ENCODE peak calls at places on chromosomes 3 and 15, in eight cellular contexts. O, Z, Y, J, D, W, R and X are unnamed samples.

GRCh38 chr15:31452595-31453557 is 126.2 kb downstream of the KLF13 start:
- DNase-seq in O (no peak), Z (no peak), Y (no peak), J (peak; percentile 35), D (no peak), W (no peak), R (no peak), X (no peak)

GRCh38 chr3:49217688-49218470 is 46.5 kb downstream of the KLHDC8B start:
- DNase-seq in O (no peak), Z (no peak), Y (peak; percentile 7), J (no peak), D (no peak), W (no peak), R (no peak), X (no peak)

GRCh38 chr3:97949743-97950142 is 22.5 kb downstream of the RIOX2 start:
- DNase-seq in O (no peak), Z (no peak), Y (no peak), J (no peak), D (no peak), W (no peak), R (no peak), X (no peak)

GRCh38 chr3:47016934-47017435 is 37.5 kb downstream of the NBEAL2 start:
- DNase-seq in O (no peak), Z (no peak), Y (peak; percentile 80), J (peak; percentile 47), D (peak; percentile 27), W (peak; percentile 92), R (no peak), X (peak; percentile 86)

GRCh38 chr15:62472616-62473299 is 307.7 kb upstream of the C2CD4B start:
- DNase-seq in O (no peak), Z (no peak), Y (no peak), J (no peak), D (no peak), W (no peak), R (no peak), X (no peak)

GRCh38 chr3:183253961-183254815 is 1.1 kb downstream of the B3GNT5 start:
- DNase-seq in O (no peak), Z (no peak), Y (peak; percentile 72), J (no peak), D (no peak), W (peak; percentile 37), R (no peak), X (no peak)

GRCh38 chr3:143241556-143241955 is 122.0 kb downstream of the CHST2 start:
- DNase-seq in O (no peak), Z (no peak), Y (peak; percentile 57), J (no peak), D (no peak), W (no peak), R (no peak), X (no peak)

GRCh38 chr3:179681492-179682263 is 28.8 kb downstream of the USP13 start:
- DNase-seq in O (no peak), Z (no peak), Y (peak; percentile 11), J (no peak), D (no peak), W (no peak), R (no peak), X (no peak)

GRCh38 chr3:66816110-66816761 is 181.9 kb upstream of the KBTBD8 start:
- DNase-seq in O (no peak), Z (peak; percentile 3), Y (peak; percentile 73), J (peak; percentile 49), D (no peak), W (peak; percentile 10), R (no peak), X (peak; percentile 71)